ENCODE peak calls at places on chromosomes 12 and 14, in six cellular contexts. One of them, this sample, is unnamed.

GRCh38 chr14:28294834-28295440 is 471.6 kb upstream of the FOXG1 start:
- DNase-seq in breast epithelium: no peak
- DNase-seq in uterus: no peak
- DNase-seq in Peyer's patch: no peak
- DNase-seq in tibial nerve: no peak
- DNase-seq in ovary: no peak
- DNase-seq in this sample: peak; percentile 4

GRCh38 chr12:114136656-114137055 is 170.5 kb upstream of the RBM19 start:
- DNase-seq in tibial nerve: no peak
- DNase-seq in uterus: no peak
- DNase-seq in breast epithelium: no peak
- DNase-seq in ovary: no peak
- DNase-seq in Peyer's patch: no peak
- DNase-seq in this sample: no peak

GRCh38 chr14:37844614-37845013 is 249.2 kb downstream of the TTC6 start:
- DNase-seq in breast epithelium: no peak
- DNase-seq in Peyer's patch: no peak
- DNase-seq in ovary: no peak
- DNase-seq in uterus: no peak
- DNase-seq in tibial nerve: no peak
- DNase-seq in this sample: no peak

GRCh38 chr12:110249716-110250225 is 31.3 kb upstream of the ATP2A2 start:
- DNase-seq in Peyer's patch: peak; percentile 80
- DNase-seq in tibial nerve: no peak
- DNase-seq in uterus: no peak
- DNase-seq in ovary: no peak
- DNase-seq in breast epithelium: no peak
- DNase-seq in this sample: no peak

GRCh38 chr12:16063728-16064127 is 152.6 kb downstream of the DERA start:
- DNase-seq in breast epithelium: no peak
- DNase-seq in Peyer's patch: no peak
- DNase-seq in tibial nerve: no peak
- DNase-seq in ovary: no peak
- DNase-seq in uterus: no peak
- DNase-seq in this sample: no peak

GRCh38 chr14:79596531-79596930 is 614.8 kb downstream of the DIO2 start:
- DNase-seq in Peyer's patch: no peak
- DNase-seq in breast epithelium: no peak
- DNase-seq in uterus: no peak
- DNase-seq in ovary: no peak
- DNase-seq in tibial nerve: no peak
- DNase-seq in this sample: no peak

GRCh38 chr12:96427269-96427729 is 27.1 kb upstream of the CDK17 start:
- DNase-seq in breast epithelium: no peak
- DNase-seq in Peyer's patch: peak; percentile 64
- DNase-seq in uterus: peak; percentile 85
- DNase-seq in tibial nerve: no peak
- DNase-seq in ovary: peak; percentile 30
- DNase-seq in this sample: no peak

GRCh38 chr12:4270016-4270669 is 3.4 kb upstream of the CCND2 start:
- DNase-seq in breast epithelium: no peak
- DNase-seq in ovary: no peak
- DNase-seq in uterus: no peak
- DNase-seq in Peyer's patch: peak; percentile 70
- DNase-seq in tibial nerve: no peak
- DNase-seq in this sample: no peak

GRCh38 chr12:19440019-19440858 is 947 bp downstream of the AEBP2 start:
- DNase-seq in Peyer's patch: peak; percentile 75
- DNase-seq in ovary: peak; percentile 68
- DNase-seq in breast epithelium: peak; percentile 58
- DNase-seq in tibial nerve: peak; percentile 15
- DNase-seq in uterus: peak; percentile 63
- DNase-seq in this sample: peak; percentile 64

GRCh38 chr12:20421338-20421890 is 53.1 kb downstream of the PDE3A start:
- DNase-seq in tibial nerve: no peak
- DNase-seq in Peyer's patch: peak; percentile 78
- DNase-seq in breast epithelium: no peak
- DNase-seq in uterus: no peak
- DNase-seq in ovary: no peak
- DNase-seq in this sample: no peak

GRCh38 chr14:89276424-89276975 is 140.5 kb downstream of the FOXN3 start:
- DNase-seq in uterus: no peak
- DNase-seq in ovary: no peak
- DNase-seq in tibial nerve: no peak
- DNase-seq in breast epithelium: no peak
- DNase-seq in Peyer's patch: peak; percentile 48
- DNase-seq in this sample: no peak
- TF ChIP-seq POLR2A in uterus: no peak
- TF ChIP-seq POLR2A in ovary: no peak
- TF ChIP-seq POLR2A in tibial nerve: no peak
- TF ChIP-seq POLR2A in breast epithelium: no peak
- TF ChIP-seq POLR2A in Peyer's patch: no peak
- TF ChIP-seq POLR2A in this sample: no peak

GRCh38 chr12:53659011-53659551 is 16.8 kb downstream of the ATP5MC2 start:
- DNase-seq in Peyer's patch: no peak
- DNase-seq in tibial nerve: peak; percentile 35
- DNase-seq in uterus: no peak
- DNase-seq in breast epithelium: peak; percentile 61
- DNase-seq in ovary: peak; percentile 37
- DNase-seq in this sample: no peak

GRCh38 chr12:53659609-53660008 is 16.3 kb downstream of the ATP5MC2 start:
- DNase-seq in ovary: no peak
- DNase-seq in breast epithelium: no peak
- DNase-seq in tibial nerve: no peak
- DNase-seq in uterus: no peak
- DNase-seq in Peyer's patch: no peak
- DNase-seq in this sample: no peak

GRCh38 chr12:53667080-53667479 is 8.8 kb downstream of the ATP5MC2 start:
- DNase-seq in Peyer's patch: no peak
- DNase-seq in uterus: no peak
- DNase-seq in breast epithelium: no peak
- DNase-seq in tibial nerve: no peak
- DNase-seq in ovary: no peak
- DNase-seq in this sample: no peak

GRCh38 chr12:53660064-53660463 is 15.8 kb downstream of the ATP5MC2 start:
- DNase-seq in breast epithelium: no peak
- DNase-seq in uterus: peak; percentile 30
- DNase-seq in tibial nerve: no peak
- DNase-seq in ovary: peak; percentile 67
- DNase-seq in Peyer's patch: no peak
- DNase-seq in this sample: no peak

GRCh38 chr12:53664191-53664590 is 11.7 kb downstream of the ATP5MC2 start:
- DNase-seq in uterus: no peak
- DNase-seq in tibial nerve: no peak
- DNase-seq in ovary: no peak
- DNase-seq in Peyer's patch: no peak
- DNase-seq in breast epithelium: no peak
- DNase-seq in this sample: no peak
- TF ChIP-seq POLR2A in uterus: no peak
- TF ChIP-seq POLR2A in tibial nerve: no peak
- TF ChIP-seq POLR2A in ovary: no peak
- TF ChIP-seq POLR2A in Peyer's patch: no peak
- TF ChIP-seq POLR2A in breast epithelium: no peak
- TF ChIP-seq POLR2A in this sample: no peak

GRCh38 chr14:96039633-96040311 is 610 bp downstream of the C14orf132 start:
- DNase-seq in Peyer's patch: no peak
- DNase-seq in tibial nerve: no peak
- DNase-seq in breast epithelium: no peak
- DNase-seq in uterus: peak; percentile 34
- DNase-seq in ovary: peak; percentile 19
- DNase-seq in this sample: no peak

GRCh38 chr14:96037891-96038557 is 1.1 kb upstream of the C14orf132 start:
- DNase-seq in tibial nerve: peak; percentile 44
- DNase-seq in uterus: peak; percentile 63
- DNase-seq in breast epithelium: no peak
- DNase-seq in Peyer's patch: no peak
- DNase-seq in ovary: peak; percentile 31
- DNase-seq in this sample: no peak

GRCh38 chr14:96040836-96041371 is 1.7 kb downstream of the C14orf132 start:
- DNase-seq in uterus: no peak
- DNase-seq in ovary: no peak
- DNase-seq in breast epithelium: no peak
- DNase-seq in Peyer's patch: no peak
- DNase-seq in tibial nerve: no peak
- DNase-seq in this sample: no peak

GRCh38 chr14:96038558-96038919 is 623 bp upstream of the C14orf132 start:
- DNase-seq in uterus: no peak
- DNase-seq in breast epithelium: no peak
- DNase-seq in ovary: no peak
- DNase-seq in tibial nerve: no peak
- DNase-seq in Peyer's patch: no peak
- DNase-seq in this sample: no peak

DNA sequence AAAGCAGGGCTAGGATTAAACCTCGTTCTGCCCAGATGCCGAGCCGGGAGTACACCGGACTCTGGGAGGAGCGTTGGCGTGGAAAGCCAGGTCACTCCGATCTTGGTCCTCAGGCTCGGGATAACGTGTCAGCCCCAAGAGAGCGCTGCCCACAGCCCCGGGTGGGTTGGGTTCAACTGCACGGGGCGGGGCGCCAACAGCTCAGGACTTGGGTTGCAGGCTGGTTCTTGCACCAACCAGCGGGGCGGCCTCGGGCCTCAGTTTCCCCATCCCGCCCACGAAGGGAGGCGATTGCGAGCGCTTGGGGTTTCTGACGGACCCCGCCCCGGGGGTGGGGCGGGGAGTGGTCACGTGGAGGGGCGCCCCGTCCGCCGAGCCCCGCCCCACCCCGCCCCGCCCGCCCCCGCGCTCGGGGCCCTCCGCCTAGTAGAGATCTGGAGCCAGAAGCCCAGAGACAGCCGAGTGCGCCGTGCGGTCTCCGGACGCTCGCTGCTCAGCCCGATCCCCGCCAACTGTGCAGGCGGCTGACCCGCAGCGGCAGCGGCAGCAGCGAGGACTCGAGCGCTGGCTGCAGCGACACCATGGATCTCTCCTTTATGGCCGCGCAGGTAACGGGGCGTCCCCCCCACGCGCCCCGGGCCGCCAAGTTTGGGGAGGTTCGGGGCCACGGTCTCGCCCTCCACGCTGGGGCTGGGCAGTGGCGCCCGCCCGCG is at the start of gene C14orf132:
- DNase-seq in ovary: peak; percentile 61
- DNase-seq in uterus: peak; percentile 78
- DNase-seq in tibial nerve: peak; percentile 59
- DNase-seq in Peyer's patch: peak; percentile 70
- DNase-seq in breast epithelium: no peak
- DNase-seq in this sample: peak; percentile 18
- TF ChIP-seq POLR2A in ovary: no peak
- TF ChIP-seq POLR2A in uterus: peak; percentile 62
- TF ChIP-seq POLR2A in tibial nerve: no peak
- TF ChIP-seq POLR2A in Peyer's patch: no peak
- TF ChIP-seq POLR2A in breast epithelium: no peak
- TF ChIP-seq POLR2A in this sample: no peak

GRCh38 chr12:25828188-25828587 is 130.3 kb upstream of the RASSF8 start:
- DNase-seq in uterus: no peak
- DNase-seq in Peyer's patch: no peak
- DNase-seq in tibial nerve: no peak
- DNase-seq in ovary: no peak
- DNase-seq in breast epithelium: no peak
- DNase-seq in this sample: no peak
- TF ChIP-seq POLR2A in uterus: no peak
- TF ChIP-seq POLR2A in Peyer's patch: no peak
- TF ChIP-seq POLR2A in tibial nerve: no peak
- TF ChIP-seq POLR2A in ovary: no peak
- TF ChIP-seq POLR2A in breast epithelium: no peak
- TF ChIP-seq POLR2A in this sample: no peak

GRCh38 chr12:76310110-76310509 is 38.1 kb downstream of the BBS10 start:
- DNase-seq in Peyer's patch: no peak
- DNase-seq in breast epithelium: no peak
- DNase-seq in ovary: no peak
- DNase-seq in tibial nerve: no peak
- DNase-seq in uterus: no peak
- DNase-seq in this sample: no peak
- TF ChIP-seq POLR2A in Peyer's patch: no peak
- TF ChIP-seq POLR2A in breast epithelium: no peak
- TF ChIP-seq POLR2A in ovary: no peak
- TF ChIP-seq POLR2A in tibial nerve: no peak
- TF ChIP-seq POLR2A in uterus: no peak
- TF ChIP-seq POLR2A in this sample: no peak

GRCh38 chr12:106139422-106140141 is 828 bp upstream of the NUAK1 start:
- DNase-seq in ovary: peak; percentile 78
- DNase-seq in Peyer's patch: peak; percentile 79
- DNase-seq in uterus: peak; percentile 81
- DNase-seq in tibial nerve: peak; percentile 48
- DNase-seq in breast epithelium: peak; percentile 64
- DNase-seq in this sample: no peak
- TF ChIP-seq POLR2A in ovary: peak; percentile 35
- TF ChIP-seq POLR2A in Peyer's patch: no peak
- TF ChIP-seq POLR2A in uterus: peak; percentile 28
- TF ChIP-seq POLR2A in tibial nerve: peak; percentile 21
- TF ChIP-seq POLR2A in breast epithelium: no peak
- TF ChIP-seq POLR2A in this sample: no peak

DNA sequence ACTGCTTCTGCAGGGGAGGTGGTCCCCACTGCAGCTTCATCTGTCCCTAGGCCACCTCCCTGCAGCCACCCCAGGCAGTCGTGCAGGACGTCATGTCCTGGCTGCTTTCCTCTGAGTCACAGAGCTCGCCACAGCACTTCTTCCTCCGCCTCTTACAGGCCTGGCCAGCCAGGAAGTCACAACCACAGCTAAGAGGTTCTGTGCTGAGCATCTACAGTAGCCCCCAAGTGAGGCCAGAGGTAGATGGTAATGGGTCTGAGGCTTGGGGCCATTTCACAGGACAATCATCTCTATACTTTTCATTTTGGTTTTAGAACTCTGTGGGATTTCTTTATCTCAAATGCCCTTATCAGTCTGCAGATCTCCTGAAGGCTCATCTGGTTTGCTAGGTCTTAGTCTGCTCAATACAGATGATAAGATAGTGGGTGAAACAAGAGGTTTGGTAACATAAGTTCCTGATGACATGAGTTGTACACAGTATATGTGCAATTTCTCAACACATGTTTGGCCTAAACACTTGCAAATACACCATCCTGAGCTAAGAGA is 106.4 kb downstream of the ARF6 start:
- DNase-seq in ovary: peak; percentile 47
- DNase-seq in Peyer's patch: peak; percentile 97
- DNase-seq in breast epithelium: peak; percentile 74
- DNase-seq in uterus: peak; percentile 67
- DNase-seq in tibial nerve: peak; percentile 72
- DNase-seq in this sample: peak; percentile 63
- TF ChIP-seq POLR2A in ovary: no peak
- TF ChIP-seq POLR2A in Peyer's patch: peak; percentile 59
- TF ChIP-seq POLR2A in breast epithelium: no peak
- TF ChIP-seq POLR2A in uterus: no peak
- TF ChIP-seq POLR2A in tibial nerve: no peak
- TF ChIP-seq POLR2A in this sample: peak; percentile 51

DNA sequence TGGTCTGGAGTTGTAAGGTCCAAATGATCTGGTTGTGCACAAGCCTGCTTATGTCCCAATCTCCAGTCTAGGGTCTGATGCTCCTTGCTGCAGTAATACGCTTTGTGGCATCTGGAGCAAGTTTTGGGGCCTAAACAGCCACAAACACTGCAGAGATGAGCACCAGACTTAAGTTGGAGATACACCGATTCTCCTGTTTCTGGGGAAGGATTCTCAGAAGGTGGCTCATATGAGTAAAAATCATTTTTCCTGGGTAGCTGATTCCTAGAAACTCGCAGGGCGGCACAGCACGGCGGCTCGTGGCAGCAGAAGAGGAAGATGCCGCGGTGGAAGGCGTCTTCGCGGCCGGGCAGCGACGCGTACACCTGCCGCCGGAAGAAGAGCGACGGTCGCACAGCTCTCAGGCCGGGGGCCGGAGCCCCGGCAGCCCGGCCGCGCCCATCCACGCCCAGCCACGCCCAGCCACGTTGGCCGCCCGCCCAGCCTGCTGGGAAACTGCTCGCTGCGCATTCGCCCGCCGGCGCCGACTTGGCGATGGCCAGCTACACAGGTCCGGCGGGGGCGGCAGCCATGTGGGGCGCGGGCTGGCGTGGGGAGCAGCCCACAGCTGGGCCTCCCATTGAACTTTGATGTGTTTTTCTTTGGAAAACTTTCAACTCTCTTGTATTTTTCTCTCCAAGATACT is 129.0 kb downstream of the ASCL4 start:
- DNase-seq in breast epithelium: peak; percentile 86
- DNase-seq in Peyer's patch: peak; percentile 86
- DNase-seq in ovary: no peak
- DNase-seq in tibial nerve: peak; percentile 17
- DNase-seq in uterus: no peak
- DNase-seq in this sample: peak; percentile 71
- TF ChIP-seq POLR2A in breast epithelium: no peak
- TF ChIP-seq POLR2A in Peyer's patch: no peak
- TF ChIP-seq POLR2A in ovary: no peak
- TF ChIP-seq POLR2A in tibial nerve: no peak
- TF ChIP-seq POLR2A in uterus: no peak
- TF ChIP-seq POLR2A in this sample: no peak

This sample was measured in erythroblast.